ENCODE peak calls at places on chromosomes 4 and X, in four cellular contexts. One of them, this sample, is unnamed.
A peak's percentile ranks its signal among the peaks of the same experiment; 100 is the strongest.

GRCh38 chr4:87243426-87244053 is 23.1 kb upstream of the KLHL8 start:
- DNase-seq in H1: no peak
- DNase-seq in GM12878: no peak
- DNase-seq in K562: no peak
- DNase-seq in this sample: no peak

GRCh38 chr4:95701500-95701899 is 138.4 kb upstream of the PDHA2 start:
- DNase-seq in GM12878: no peak
- DNase-seq in K562: no peak
- DNase-seq in H1: no peak
- DNase-seq in this sample: no peak

GRCh38 chr4:24601121-24601520 is 16.8 kb upstream of the DHX15 start:
- DNase-seq in GM12878: no peak
- DNase-seq in H1: no peak
- DNase-seq in K562: no peak
- DNase-seq in this sample: no peak

GRCh38 chr4:84800256-84800655 is 166.2 kb downstream of the WDFY3 start:
- DNase-seq in GM12878: no peak
- DNase-seq in H1: no peak
- DNase-seq in K562: no peak
- DNase-seq in this sample: no peak

GRCh38 chr4:147625733-147626132 is 8.5 kb downstream of the TMEM184C start:
- DNase-seq in K562: no peak
- DNase-seq in H1: no peak
- DNase-seq in GM12878: no peak
- DNase-seq in this sample: no peak

GRCh38 chr4:80307774-80308465 is 27.6 kb upstream of the CFAP299 start:
- DNase-seq in H1: no peak
- DNase-seq in GM12878: no peak
- DNase-seq in K562: peak; percentile 35
- DNase-seq in this sample: no peak

GRCh38 chrX:26050099-26050498 is 88.0 kb upstream of the MAGEB18 start:
- DNase-seq in K562: no peak
- DNase-seq in GM12878: no peak
- DNase-seq in H1: no peak
- DNase-seq in this sample: no peak

GRCh38 chr4:89837385-89837995 is 529 bp upstream of the SNCA start:
- DNase-seq in K562: peak; percentile 7
- DNase-seq in GM12878: no peak
- DNase-seq in H1: no peak
- DNase-seq in this sample: no peak

GRCh38 chrX:96906741-96907140 is 23.0 kb downstream of the RPA4 start:
- DNase-seq in GM12878: no peak
- DNase-seq in H1: no peak
- DNase-seq in K562: no peak
- DNase-seq in this sample: no peak

GRCh38 chr4:57191523-57192034 is 81.4 kb upstream of the IGFBP7 start:
- DNase-seq in H1: peak; percentile 54
- DNase-seq in K562: no peak
- DNase-seq in GM12878: no peak
- DNase-seq in this sample: no peak

GRCh38 chr4:185559913-185560281 is 24.6 kb upstream of the PDLIM3 start:
- DNase-seq in GM12878: no peak
- DNase-seq in K562: no peak
- DNase-seq in H1: no peak
- DNase-seq in this sample: peak; percentile 61

GRCh38 chr4:138562544-138562961 is 320.4 kb upstream of the SLC7A11 start:
- DNase-seq in GM12878: peak; percentile 21
- DNase-seq in K562: no peak
- DNase-seq in H1: no peak
- DNase-seq in this sample: no peak

GRCh38 chrX:68685722-68686683 is 38.5 kb downstream of the STARD8 start:
- DNase-seq in H1: peak; percentile 65
- DNase-seq in GM12878: no peak
- DNase-seq in K562: peak; percentile 61
- DNase-seq in this sample: no peak

GRCh38 chr4:15451866-15452765 is 17.6 kb upstream of the CC2D2A start:
- DNase-seq in H1: no peak
- DNase-seq in K562: no peak
- DNase-seq in GM12878: no peak
- DNase-seq in this sample: no peak

GRCh38 chr4:168098257-168098717 is 6.0 kb downstream of the ANXA10 start:
- DNase-seq in K562: no peak
- DNase-seq in GM12878: no peak
- DNase-seq in H1: no peak
- DNase-seq in this sample: no peak

GRCh38 chr4:108058685-108059440 is 69.2 kb downstream of the HADH start:
- DNase-seq in K562: no peak
- DNase-seq in GM12878: no peak
- DNase-seq in H1: no peak
- DNase-seq in this sample: peak; percentile 27

GRCh38 chrX:68186552-68187262 is 246.6 kb downstream of the OPHN1 start:
- DNase-seq in H1: no peak
- DNase-seq in GM12878: no peak
- DNase-seq in K562: no peak
- DNase-seq in this sample: no peak

GRCh38 chr4:64166365-64166764 is 242.9 kb downstream of the TECRL start:
- DNase-seq in GM12878: no peak
- DNase-seq in K562: no peak
- DNase-seq in H1: no peak
- DNase-seq in this sample: no peak

GRCh38 chr4:124067031-124067430 is 645.5 kb downstream of the ANKRD50 start:
- DNase-seq in K562: no peak
- DNase-seq in H1: no peak
- DNase-seq in GM12878: no peak
- DNase-seq in this sample: no peak

GRCh38 chr4:8817081-8817812 is 54.4 kb downstream of the HMX1 start:
- DNase-seq in GM12878: no peak
- DNase-seq in K562: no peak
- DNase-seq in H1: peak; percentile 29
- DNase-seq in this sample: no peak

GRCh38 chrX:1592128-1592862 is 891 bp downstream of the AKAP17A start:
- DNase-seq in H1: peak; percentile 49
- DNase-seq in GM12878: no peak
- DNase-seq in K562: peak; percentile 51
- DNase-seq in this sample: peak; percentile 25

GRCh38 chrX:143994206-143994605 is 110.3 kb downstream of the UBE2NL start:
- DNase-seq in GM12878: no peak
- DNase-seq in H1: no peak
- DNase-seq in K562: no peak
- DNase-seq in this sample: no peak

GRCh38 chr4:8123389-8123788 is 35.2 kb downstream of the ABLIM2 start:
- DNase-seq in K562: no peak
- DNase-seq in GM12878: no peak
- DNase-seq in H1: no peak
- DNase-seq in this sample: no peak

GRCh38 chrX:124641737-124642491 is 295.6 kb downstream of the SH2D1A start:
- DNase-seq in H1: no peak
- DNase-seq in K562: peak; percentile 52
- DNase-seq in GM12878: no peak
- DNase-seq in this sample: no peak

GRCh38 chr4:125045311-125045710 is 269.4 kb upstream of the FAT4 start:
- DNase-seq in GM12878: no peak
- DNase-seq in H1: no peak
- DNase-seq in K562: no peak
- DNase-seq in this sample: no peak

GRCh38 chr4:54819044-54819443 is 161.3 kb downstream of the KIT start:
- DNase-seq in GM12878: no peak
- DNase-seq in H1: no peak
- DNase-seq in K562: no peak
- DNase-seq in this sample: no peak

GRCh38 chr4:53956053-53956452 is 108.4 kb downstream of the CHIC2 start:
- DNase-seq in K562: no peak
- DNase-seq in H1: no peak
- DNase-seq in GM12878: no peak
- DNase-seq in this sample: no peak

GRCh38 chr4:89438102-89438831 is 130.7 kb upstream of the GPRIN3 start:
- DNase-seq in GM12878: peak; percentile 9
- DNase-seq in H1: peak; percentile 78
- DNase-seq in K562: peak; percentile 19
- DNase-seq in this sample: peak; percentile 23

GRCh38 chr4:148152868-148153630 is 289.2 kb downstream of the NR3C2 start:
- DNase-seq in H1: no peak
- DNase-seq in GM12878: no peak
- DNase-seq in K562: no peak
- DNase-seq in this sample: no peak

GRCh38 chr4:126568652-126569580 is 1063.8 kb upstream of the INTU start:
- DNase-seq in GM12878: no peak
- DNase-seq in K562: no peak
- DNase-seq in H1: no peak
- DNase-seq in this sample: no peak
- TF ChIP-seq HDAC6 in GM12878: no peak
- TF ChIP-seq HDAC6 in K562: no peak
- TF ChIP-seq HDAC6 in H1: no peak
- TF ChIP-seq HDAC6 in this sample: no peak

GRCh38 chr4:27702710-27703431 is 842.2 kb downstream of the STIM2 start:
- DNase-seq in GM12878: no peak
- DNase-seq in K562: peak; percentile 5
- DNase-seq in H1: peak; percentile 50
- DNase-seq in this sample: peak; percentile 6
- TF ChIP-seq HDAC6 in GM12878: no peak
- TF ChIP-seq HDAC6 in K562: no peak
- TF ChIP-seq HDAC6 in H1: no peak
- TF ChIP-seq HDAC6 in this sample: no peak

DNA sequence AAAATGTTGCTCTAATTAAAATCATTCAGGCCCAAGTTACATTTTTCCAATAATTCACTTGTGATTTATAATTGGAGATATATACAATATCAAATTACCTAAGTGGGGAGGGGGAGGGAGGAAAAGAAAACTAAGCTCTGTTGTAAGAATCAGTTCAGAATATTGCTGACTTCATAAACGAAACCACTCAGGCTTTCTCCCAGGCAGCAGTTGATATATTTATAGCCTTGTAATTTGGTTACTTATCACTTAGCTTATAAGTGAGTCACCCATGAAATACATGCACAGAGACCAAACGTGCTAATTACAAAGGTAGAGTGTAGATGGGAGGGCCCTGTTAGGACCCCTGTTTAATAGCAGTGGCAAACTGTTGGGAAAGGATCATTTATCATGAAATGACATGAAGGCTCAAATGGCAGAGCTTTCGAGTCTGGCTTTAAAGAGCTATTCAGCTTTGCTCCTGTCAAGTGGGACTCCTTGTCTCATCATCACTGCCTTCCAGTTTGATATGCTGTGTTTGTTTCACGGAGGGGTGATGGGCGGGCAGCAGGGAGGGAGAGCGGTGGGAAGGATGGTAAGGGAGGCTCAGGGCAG is 105.6 kb upstream of the PGRMC2 start:
- DNase-seq in K562: no peak
- DNase-seq in GM12878: no peak
- DNase-seq in H1: no peak
- DNase-seq in this sample: no peak
- TF ChIP-seq HDAC6 in K562: no peak
- TF ChIP-seq HDAC6 in GM12878: no peak
- TF ChIP-seq HDAC6 in H1: no peak
- TF ChIP-seq HDAC6 in this sample: no peak

DNA sequence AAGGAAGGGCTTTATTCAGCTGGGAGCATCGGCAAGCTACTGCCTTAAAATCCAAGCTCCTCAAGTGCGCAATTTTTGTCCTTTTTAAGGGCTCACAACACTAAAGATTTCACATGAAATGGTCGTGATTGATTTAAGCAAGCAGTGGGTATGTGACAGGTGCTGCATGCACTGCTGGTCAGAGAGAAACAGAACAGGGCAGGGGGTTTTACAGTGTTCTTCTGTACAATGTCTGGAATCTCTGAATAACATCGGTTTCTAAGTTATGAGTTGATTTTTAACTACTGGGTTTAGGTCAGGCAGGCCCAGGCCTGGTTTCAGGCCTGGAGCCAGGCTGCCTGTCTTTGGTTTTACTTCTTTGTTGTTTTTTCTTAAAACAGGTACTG is 6.0 kb downstream of the UGT2B17 start:
- DNase-seq in GM12878: no peak
- DNase-seq in H1: no peak
- DNase-seq in K562: no peak
- DNase-seq in this sample: no peak
- TF ChIP-seq HDAC6 in GM12878: no peak
- TF ChIP-seq HDAC6 in H1: no peak
- TF ChIP-seq HDAC6 in K562: no peak
- TF ChIP-seq HDAC6 in this sample: no peak

DNA sequence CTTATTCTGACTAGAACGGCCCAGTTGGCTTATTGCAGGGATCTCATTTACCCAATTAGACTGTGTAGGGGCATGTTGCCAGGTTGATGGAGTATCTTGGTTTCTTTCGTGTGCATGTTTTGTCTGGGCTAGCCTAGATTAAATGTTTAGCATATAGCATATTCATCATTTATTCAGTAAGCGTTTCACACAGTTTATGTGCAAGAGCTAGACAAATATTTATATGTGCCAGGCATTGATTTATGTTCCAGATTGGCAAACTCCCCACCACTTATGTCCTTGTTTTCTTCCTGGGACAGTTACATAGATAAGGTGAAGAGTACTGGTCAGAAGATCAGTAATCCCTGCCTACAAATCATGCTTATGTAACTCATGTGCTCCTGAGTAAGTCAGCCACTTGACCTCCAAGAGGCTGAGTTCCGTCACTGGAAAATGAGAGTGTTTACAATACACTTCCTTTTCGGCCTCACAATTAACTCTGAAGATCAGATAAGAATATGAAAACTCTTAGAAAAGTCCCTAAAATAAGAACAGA is 57.2 kb downstream of the RUFY3 start:
- DNase-seq in GM12878: no peak
- DNase-seq in H1: no peak
- DNase-seq in K562: no peak
- DNase-seq in this sample: no peak
- TF ChIP-seq HDAC6 in GM12878: no peak
- TF ChIP-seq HDAC6 in H1: no peak
- TF ChIP-seq HDAC6 in K562: no peak
- TF ChIP-seq HDAC6 in this sample: no peak

DNA sequence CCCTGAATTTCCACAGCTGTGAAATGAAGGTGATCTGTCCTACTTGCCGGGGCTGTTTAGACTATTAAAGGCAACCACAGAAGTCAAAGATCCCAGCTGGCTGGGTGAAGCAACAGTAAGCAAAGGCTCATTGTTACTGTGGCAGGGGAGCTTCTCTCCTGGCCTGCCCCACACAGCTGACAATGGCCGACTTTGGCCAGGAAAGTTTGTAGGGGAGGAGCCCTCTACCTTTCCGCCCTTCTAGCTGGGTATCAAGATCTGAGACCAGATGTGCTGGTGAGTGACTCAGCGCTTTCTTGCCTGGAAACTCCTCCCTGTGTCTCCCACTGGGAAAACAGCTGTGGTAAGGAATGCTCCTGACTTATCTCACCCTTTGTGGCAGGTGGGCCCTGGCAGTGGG is 21.1 kb downstream of the RASSF6 start:
- DNase-seq in K562: peak; percentile 30
- DNase-seq in GM12878: no peak
- DNase-seq in H1: peak; percentile 52
- DNase-seq in this sample: peak; percentile 95
- TF ChIP-seq HDAC6 in K562: no peak
- TF ChIP-seq HDAC6 in GM12878: no peak
- TF ChIP-seq HDAC6 in H1: no peak
- TF ChIP-seq HDAC6 in this sample: no peak

GRCh38 chr4:47831026-47831689 is 6.7 kb downstream of the CORIN start:
- DNase-seq in H1: no peak
- DNase-seq in GM12878: no peak
- DNase-seq in K562: no peak
- DNase-seq in this sample: no peak
- TF ChIP-seq HDAC6 in H1: no peak
- TF ChIP-seq HDAC6 in GM12878: no peak
- TF ChIP-seq HDAC6 in K562: no peak
- TF ChIP-seq HDAC6 in this sample: no peak

This sample was measured in HepG2.